ENCODE peak calls at places on chromosomes 7 and 10, in five cellular contexts. D is spleen, H is psoas muscle, S is fibroblast of villous mesenchyme, R is hepatocyte. O is an unnamed sample.

GRCh38 chr7:157892751-157893150 is 555.9 kb downstream of the DNAJB6 start:
- DNase-seq in D (peak; percentile 24), H (no peak), S (no peak), R (no peak), O (no peak)

GRCh38 chr10:128072941-128073615 is 53.1 kb downstream of the MKI67 start:
- DNase-seq in D (peak; percentile 72), H (no peak), S (no peak), R (no peak), O (no peak)

GRCh38 chr10:33391611-33392010 is 57.1 kb upstream of the NRP1 start:
- DNase-seq in D (no peak), H (no peak), S (no peak), R (no peak), O (no peak)

GRCh38 chr7:139423091-139423490 is 60.4 kb downstream of the KLRG2 start:
- DNase-seq in D (no peak), H (no peak), S (no peak), R (no peak), O (no peak)

GRCh38 chr10:79022565-79023488 is 45.9 kb upstream of the ZMIZ1 start:
- DNase-seq in D (peak; percentile 75), H (peak; percentile 87), S (peak; percentile 74), R (no peak), O (no peak)

GRCh38 chr7:44309271-44310091 is 15.9 kb downstream of the CAMK2B start:
- DNase-seq in D (peak; percentile 87), H (peak; percentile 86), S (peak; percentile 58), R (peak; percentile 79), O (no peak)

GRCh38 chr7:137146012-137146455 is 197.5 kb downstream of the PTN start:
- DNase-seq in D (no peak), H (no peak), S (peak; percentile 94), R (no peak), O (no peak)

GRCh38 chr7:24477807-24478655 is 95.2 kb upstream of the PALS2 start:
- DNase-seq in D (no peak), H (no peak), S (peak; percentile 28), R (peak; percentile 66), O (peak; percentile 26)

GRCh38 chr7:2978403-2978802 is 65.3 kb downstream of the CARD11 start:
- DNase-seq in D (peak; percentile 94), H (no peak), S (no peak), R (peak; percentile 47), O (no peak)

GRCh38 chr7:115340828-115341227 is 418.9 kb downstream of the MDFIC start:
- DNase-seq in D (no peak), H (no peak), S (peak; percentile 47), R (no peak), O (no peak)
- TF ChIP-seq CTCF in D (no peak), H (peak; percentile 9), S (no peak), R (no peak), O (no peak)

GRCh38 chr10:125156196-125156595 is 4.2 kb downstream of the CTBP2 start:
- DNase-seq in D (no peak), H (no peak), S (peak; percentile 41), R (no peak), O (no peak)

GRCh38 chr10:125155101-125155500 is 5.3 kb downstream of the CTBP2 start:
- DNase-seq in D (no peak), H (no peak), S (peak; percentile 24), R (no peak), O (no peak)

GRCh38 chr10:125155669-125156068 is 4.7 kb downstream of the CTBP2 start:
- DNase-seq in D (no peak), H (no peak), S (no peak), R (no peak), O (no peak)

GRCh38 chr10:125157473-125157865 is 2.9 kb downstream of the CTBP2 start:
- DNase-seq in D (no peak), H (no peak), S (peak; percentile 24), R (no peak), O (no peak)

DNA sequence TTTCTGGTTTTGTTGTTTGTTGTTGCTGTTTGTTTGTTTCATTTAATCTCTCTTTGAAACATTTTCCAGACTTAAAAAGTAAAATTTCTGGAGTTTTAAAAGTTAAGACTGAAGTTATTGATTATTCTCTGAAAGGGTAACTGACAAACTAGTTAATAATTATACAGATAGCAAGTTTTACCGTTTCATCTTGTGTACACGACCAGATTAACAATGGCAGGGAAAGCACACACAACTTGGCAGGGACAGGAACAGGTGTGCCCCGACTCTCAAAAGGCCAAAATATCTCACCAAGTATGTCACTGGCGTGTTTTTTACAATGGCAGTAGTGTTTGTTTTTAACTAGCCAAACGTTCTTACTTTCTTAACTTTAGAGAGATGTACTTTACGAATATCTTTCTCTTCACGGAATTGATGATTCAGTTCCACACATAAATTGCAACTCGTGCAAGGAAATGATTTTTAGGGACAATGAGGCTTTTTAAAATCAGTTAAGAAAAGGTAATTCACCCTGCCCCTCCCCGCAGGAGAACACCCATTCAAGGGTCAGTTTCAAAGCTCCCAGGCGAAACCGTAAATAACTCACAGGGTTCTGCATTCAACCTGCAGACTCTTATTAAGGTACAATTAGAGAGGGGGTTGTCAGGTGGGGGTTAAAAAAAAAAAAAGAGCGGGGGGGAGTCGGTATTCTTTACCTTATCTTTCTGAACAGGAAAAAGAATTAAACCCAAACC is 3.5 kb downstream of the CTBP2 start:
- DNase-seq in D (no peak), H (no peak), S (no peak), R (no peak), O (peak; percentile 78)
- H3K4me3 ChIP-seq in D (no peak overlapping the region), H (peak overlapping the region; percentile 93), S (peak overlapping the region; percentile 77), R (peak overlapping the region; percentile 47), O (peak overlapping the region; percentile 68)

GRCh38 chr10:49646256-49646870 is 32.5 kb downstream of the CHAT start:
- DNase-seq in D (peak; percentile 67), H (no peak), S (no peak), R (no peak), O (no peak)
- TF ChIP-seq CTCF in D (no peak), H (no peak), S (no peak), R (no peak), O (no peak)

GRCh38 chr7:7569113-7569527 is 2.4 kb downstream of the MIOS start:
- DNase-seq in D (no peak), H (no peak), S (no peak), R (no peak), O (no peak)
- H3K4me3 ChIP-seq in D (peak overlapping the region; percentile 12), H (peak overlapping the region; percentile 92), S (no peak overlapping the region), R (no peak overlapping the region), O (no peak overlapping the region)

DNA sequence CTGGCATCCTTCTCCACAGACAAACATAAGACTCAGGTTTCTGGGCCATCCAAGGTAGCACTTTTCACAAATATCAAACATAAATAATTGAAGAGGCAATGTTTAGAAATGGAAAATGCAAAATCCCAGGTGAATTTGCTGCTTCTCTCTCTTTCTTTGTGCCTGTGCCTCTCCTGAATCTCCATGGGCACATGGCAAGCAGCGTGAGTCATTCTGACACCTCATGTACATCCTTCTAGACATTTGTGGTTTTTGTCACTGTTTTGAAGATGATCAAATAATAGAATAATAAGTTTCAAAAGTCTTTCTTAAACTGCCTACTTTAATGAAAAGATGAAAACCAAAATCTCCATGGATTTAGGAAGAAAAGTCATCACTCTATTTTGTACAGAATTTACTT is 60.3 kb upstream of the RAB11FIP2 start:
- DNase-seq in D (no peak), H (no peak), S (no peak), R (no peak), O (no peak)
- TF ChIP-seq CTCF in D (no peak), H (no peak), S (no peak), R (no peak), O (no peak)

GRCh38 chr10:30436688-30437038 is 2.7 kb downstream of the MAP3K8 start:
- DNase-seq in D (no peak), H (no peak), S (peak; percentile 41), R (no peak), O (no peak)
- H3K4me3 ChIP-seq in D (peak overlapping the region; percentile 100), H (peak overlapping the region; percentile 93), S (peak overlapping the region; percentile 92), R (no peak overlapping the region), O (peak overlapping the region; percentile 88)

DNA sequence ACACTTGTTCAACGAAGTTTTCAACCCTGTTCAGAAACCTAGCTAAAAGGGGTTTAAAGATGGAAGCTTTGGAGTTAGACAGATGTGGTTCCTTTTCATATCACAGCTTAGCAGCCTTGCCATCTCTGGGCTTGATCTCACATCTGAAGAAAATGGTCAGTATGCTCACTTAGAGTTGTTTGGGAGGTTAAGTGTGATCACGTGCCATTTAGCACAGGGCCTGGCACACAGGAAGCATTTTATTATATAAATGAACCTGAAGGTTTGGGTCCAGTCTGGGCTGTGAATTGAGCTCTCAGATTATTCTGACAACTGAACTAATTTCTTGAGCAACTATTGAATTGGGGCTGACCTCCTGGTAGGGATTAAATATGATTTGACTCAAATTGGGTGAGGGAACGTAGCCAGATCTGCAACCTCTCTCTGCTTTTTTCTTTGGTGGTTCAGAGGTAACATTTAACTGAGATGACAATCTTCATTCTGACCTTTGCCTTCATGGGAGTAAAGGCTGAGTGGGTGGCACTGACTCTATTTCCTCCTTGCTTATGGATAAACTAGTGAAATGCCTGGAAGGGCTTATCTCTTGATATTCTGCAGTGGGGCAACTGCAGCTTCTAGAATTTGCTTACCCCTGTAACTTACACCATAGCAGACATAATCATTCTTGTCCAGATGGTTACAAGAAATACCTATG is 10.2 kb upstream of the HKDC1 start:
- DNase-seq in D (no peak), H (no peak), S (no peak), R (no peak), O (no peak)
- TF ChIP-seq CTCF in D (no peak), H (no peak), S (no peak), R (no peak), O (no peak)

GRCh38 chr10:91622601-91623000 is 10.3 kb downstream of the PPP1R3C start:
- DNase-seq in D (no peak), H (no peak), S (no peak), R (no peak), O (no peak)
- H3K4me3 ChIP-seq in D (no peak overlapping the region), H (no peak overlapping the region), S (no peak overlapping the region), R (no peak overlapping the region), O (no peak overlapping the region)

GRCh38 chr10:93702278-93703001 is at the start of gene FRA10AC1:
- DNase-seq in D (peak; percentile 96), H (peak; percentile 96), S (peak; percentile 96), R (peak; percentile 97), O (peak; percentile 51)
- TF ChIP-seq CTCF in D (peak; percentile 59), H (peak; percentile 33), S (peak; percentile 49), R (peak; percentile 79), O (peak; percentile 49)

DNA sequence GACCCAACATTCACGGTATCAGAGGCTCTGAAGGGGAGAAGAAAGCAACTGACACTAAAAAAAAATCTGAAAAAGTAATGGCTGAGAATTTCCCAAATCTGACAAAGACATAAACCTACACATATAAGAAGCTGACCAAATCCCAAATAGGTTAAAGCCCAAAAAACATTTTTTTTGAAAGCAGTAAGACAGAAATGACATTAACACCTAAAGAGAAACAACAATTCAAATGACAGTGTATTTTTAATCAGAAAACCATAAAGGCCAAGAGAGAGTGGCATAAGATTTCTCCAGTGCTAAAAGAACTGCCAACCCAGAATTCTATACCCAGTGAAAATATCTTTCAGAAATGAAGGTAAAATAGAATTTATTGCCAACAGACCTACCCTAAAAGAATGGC is 35.5 kb downstream of the RUFY2 start:
- DNase-seq in D (no peak), H (no peak), S (no peak), R (no peak), O (no peak)
- H3K4me3 ChIP-seq in D (no peak overlapping the region), H (no peak overlapping the region), S (no peak overlapping the region), R (no peak overlapping the region), O (no peak overlapping the region)

O was measured in LNCaP clone FGC.